ENCODE peak calls at places on chromosomes 3 and 15, in five cellular contexts. One of them, this sample, is unnamed.

GRCh38 chr3:115975353-115975752 is 352.0 kb downstream of the GAP43 start:
- DNase-seq in K562: no peak
- DNase-seq in HepG2: peak; percentile 8
- DNase-seq in GM12878: no peak
- DNase-seq in SK-N-SH: no peak
- DNase-seq in this sample: no peak

GRCh38 chr3:71461749-71462483 is 121.6 kb downstream of the FOXP1 start:
- DNase-seq in K562: no peak
- DNase-seq in HepG2: no peak
- DNase-seq in GM12878: no peak
- DNase-seq in SK-N-SH: no peak
- DNase-seq in this sample: no peak

GRCh38 chr3:149095487-149095886 is 9.2 kb upstream of the HLTF start:
- DNase-seq in K562: no peak
- DNase-seq in HepG2: no peak
- DNase-seq in GM12878: peak; percentile 41
- DNase-seq in SK-N-SH: no peak
- DNase-seq in this sample: peak; percentile 6

GRCh38 chr3:150132101-150132749 is 161.5 kb upstream of the PFN2 start:
- DNase-seq in K562: no peak
- DNase-seq in HepG2: no peak
- DNase-seq in GM12878: no peak
- DNase-seq in SK-N-SH: peak; percentile 6
- DNase-seq in this sample: no peak

GRCh38 chr15:82139823-82140268 is 94.0 kb upstream of the MEX3B start:
- DNase-seq in K562: peak; percentile 29
- DNase-seq in HepG2: peak; percentile 36
- DNase-seq in GM12878: no peak
- DNase-seq in SK-N-SH: peak; percentile 28
- DNase-seq in this sample: peak; percentile 9

GRCh38 chr3:16207031-16207430 is 32.6 kb downstream of the GALNT15 start:
- DNase-seq in K562: no peak
- DNase-seq in HepG2: no peak
- DNase-seq in GM12878: no peak
- DNase-seq in SK-N-SH: no peak
- DNase-seq in this sample: no peak

GRCh38 chr3:143224731-143225130 is 105.2 kb downstream of the CHST2 start:
- DNase-seq in K562: no peak
- DNase-seq in HepG2: no peak
- DNase-seq in GM12878: no peak
- DNase-seq in SK-N-SH: no peak
- DNase-seq in this sample: no peak

GRCh38 chr3:18847583-18848197 is 300.6 kb upstream of the KCNH8 start:
- DNase-seq in K562: peak; percentile 22
- DNase-seq in HepG2: peak; percentile 10
- DNase-seq in GM12878: no peak
- DNase-seq in SK-N-SH: peak; percentile 6
- DNase-seq in this sample: no peak

GRCh38 chr3:3633761-3634160 is 165.5 kb upstream of the LRRN1 start:
- DNase-seq in K562: no peak
- DNase-seq in HepG2: no peak
- DNase-seq in GM12878: no peak
- DNase-seq in SK-N-SH: no peak
- DNase-seq in this sample: no peak

GRCh38 chr3:184907941-184908649 is 96.1 kb downstream of the VPS8 start:
- DNase-seq in K562: no peak
- DNase-seq in HepG2: no peak
- DNase-seq in GM12878: no peak
- DNase-seq in SK-N-SH: no peak
- DNase-seq in this sample: no peak

GRCh38 chr15:41304149-41304548 is 28.2 kb downstream of the OIP5 start:
- DNase-seq in K562: no peak
- DNase-seq in HepG2: no peak
- DNase-seq in GM12878: no peak
- DNase-seq in SK-N-SH: no peak
- DNase-seq in this sample: no peak

GRCh38 chr15:41307679-41308078 is 24.7 kb downstream of the OIP5 start:
- DNase-seq in K562: no peak
- DNase-seq in HepG2: no peak
- DNase-seq in GM12878: no peak
- DNase-seq in SK-N-SH: no peak
- DNase-seq in this sample: no peak

GRCh38 chr15:41309226-41309905 is 23.0 kb downstream of the OIP5 start:
- DNase-seq in K562: no peak
- DNase-seq in HepG2: no peak
- DNase-seq in GM12878: no peak
- DNase-seq in SK-N-SH: no peak
- DNase-seq in this sample: no peak
- TF ChIP-seq GABPA in K562: no peak
- TF ChIP-seq GABPA in HepG2: no peak
- TF ChIP-seq GABPA in GM12878: no peak
- TF ChIP-seq GABPA in SK-N-SH: no peak
- TF ChIP-seq GABPA in this sample: no peak

GRCh38 chr3:56096941-56097340 is 371.3 kb downstream of the ERC2 start:
- DNase-seq in K562: no peak
- DNase-seq in HepG2: no peak
- DNase-seq in GM12878: no peak
- DNase-seq in SK-N-SH: no peak
- DNase-seq in this sample: no peak
- TF ChIP-seq REST in K562: no peak
- TF ChIP-seq REST in HepG2: no peak
- TF ChIP-seq REST in GM12878: no peak
- TF ChIP-seq REST in SK-N-SH: no peak
- TF ChIP-seq REST in this sample: no peak

GRCh38 chr3:59486468-59486964 is 436.7 kb upstream of the CFAP20DC start:
- DNase-seq in K562: no peak
- DNase-seq in HepG2: no peak
- DNase-seq in GM12878: no peak
- DNase-seq in SK-N-SH: no peak
- DNase-seq in this sample: no peak
- TF ChIP-seq GABPA in K562: no peak
- TF ChIP-seq GABPA in HepG2: no peak
- TF ChIP-seq GABPA in GM12878: no peak
- TF ChIP-seq GABPA in SK-N-SH: no peak
- TF ChIP-seq GABPA in this sample: no peak

DNA sequence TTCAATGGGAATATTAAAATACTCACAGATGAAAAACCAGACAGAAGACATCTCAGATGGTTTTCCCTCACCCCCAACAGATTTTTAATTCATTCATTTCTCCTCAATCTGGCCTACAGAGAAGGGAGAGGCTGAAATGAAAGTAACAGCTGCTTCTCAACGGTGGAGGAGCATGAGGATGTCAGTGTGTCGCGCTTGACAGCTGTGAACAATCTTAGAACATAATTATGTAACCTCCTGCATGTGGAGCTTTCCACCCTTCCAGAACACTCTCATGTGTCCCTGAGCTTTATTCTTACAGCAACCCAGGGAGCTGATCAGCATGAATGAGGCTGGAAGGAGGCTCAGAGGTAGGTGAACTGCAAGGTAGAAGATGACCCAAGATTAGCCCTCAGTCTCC is 52.7 kb downstream of the MB21D2 start:
- DNase-seq in K562: no peak
- DNase-seq in HepG2: no peak
- DNase-seq in GM12878: no peak
- DNase-seq in SK-N-SH: no peak
- DNase-seq in this sample: no peak
- TF ChIP-seq REST in K562: no peak
- TF ChIP-seq REST in HepG2: no peak
- TF ChIP-seq REST in GM12878: no peak
- TF ChIP-seq REST in SK-N-SH: no peak
- TF ChIP-seq REST in this sample: no peak

GRCh38 chr3:126110431-126111125 is 26.7 kb upstream of the SLC41A3 start:
- DNase-seq in K562: no peak
- DNase-seq in HepG2: no peak
- DNase-seq in GM12878: no peak
- DNase-seq in SK-N-SH: no peak
- DNase-seq in this sample: no peak
- TF ChIP-seq GABPA in K562: no peak
- TF ChIP-seq GABPA in HepG2: no peak
- TF ChIP-seq GABPA in GM12878: no peak
- TF ChIP-seq GABPA in SK-N-SH: no peak
- TF ChIP-seq GABPA in this sample: no peak

GRCh38 chr3:170809021-170809974 is 60.7 kb downstream of the RPL22L1 start:
- DNase-seq in K562: peak; percentile 58
- DNase-seq in HepG2: peak; percentile 30
- DNase-seq in GM12878: no peak
- DNase-seq in SK-N-SH: peak; percentile 33
- DNase-seq in this sample: peak; percentile 10
- TF ChIP-seq REST in K562: no peak
- TF ChIP-seq REST in HepG2: no peak
- TF ChIP-seq REST in GM12878: no peak
- TF ChIP-seq REST in SK-N-SH: no peak
- TF ChIP-seq REST in this sample: no peak

GRCh38 chr15:83898295-83898694 is 244.4 kb downstream of the ADAMTSL3 start:
- DNase-seq in K562: no peak
- DNase-seq in HepG2: no peak
- DNase-seq in GM12878: no peak
- DNase-seq in SK-N-SH: no peak
- DNase-seq in this sample: no peak

GRCh38 chr15:83904107-83904720 is 250.3 kb downstream of the ADAMTSL3 start:
- DNase-seq in K562: no peak
- DNase-seq in HepG2: no peak
- DNase-seq in GM12878: no peak
- DNase-seq in SK-N-SH: no peak
- DNase-seq in this sample: no peak

GRCh38 chr15:83897037-83897436 is 243.1 kb downstream of the ADAMTSL3 start:
- DNase-seq in K562: no peak
- DNase-seq in HepG2: no peak
- DNase-seq in GM12878: no peak
- DNase-seq in SK-N-SH: no peak
- DNase-seq in this sample: no peak

DNA sequence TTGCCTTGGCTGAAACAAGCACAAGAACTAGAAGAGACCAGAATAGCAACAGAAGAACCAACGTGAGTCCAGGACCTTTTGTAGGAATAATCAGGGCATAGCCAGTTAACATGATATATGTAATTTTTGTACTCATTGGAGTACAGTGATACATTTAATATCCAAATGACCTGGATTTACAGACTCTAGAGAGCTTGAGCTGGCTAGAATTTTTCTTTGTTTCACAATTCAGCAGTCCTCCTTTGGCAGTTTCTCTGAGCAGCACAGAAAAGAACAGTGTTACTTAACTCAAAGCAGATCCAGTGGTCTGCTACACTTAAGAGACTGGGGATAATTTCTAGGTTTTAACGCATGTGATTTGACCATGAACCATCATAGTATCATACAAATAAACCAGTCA is 245.7 kb downstream of the ADAMTSL3 start:
- DNase-seq in K562: no peak
- DNase-seq in HepG2: no peak
- DNase-seq in GM12878: no peak
- DNase-seq in SK-N-SH: no peak
- DNase-seq in this sample: no peak
- TF ChIP-seq GABPA in K562: no peak
- TF ChIP-seq GABPA in HepG2: no peak
- TF ChIP-seq GABPA in GM12878: no peak
- TF ChIP-seq GABPA in SK-N-SH: no peak
- TF ChIP-seq GABPA in this sample: no peak

DNA sequence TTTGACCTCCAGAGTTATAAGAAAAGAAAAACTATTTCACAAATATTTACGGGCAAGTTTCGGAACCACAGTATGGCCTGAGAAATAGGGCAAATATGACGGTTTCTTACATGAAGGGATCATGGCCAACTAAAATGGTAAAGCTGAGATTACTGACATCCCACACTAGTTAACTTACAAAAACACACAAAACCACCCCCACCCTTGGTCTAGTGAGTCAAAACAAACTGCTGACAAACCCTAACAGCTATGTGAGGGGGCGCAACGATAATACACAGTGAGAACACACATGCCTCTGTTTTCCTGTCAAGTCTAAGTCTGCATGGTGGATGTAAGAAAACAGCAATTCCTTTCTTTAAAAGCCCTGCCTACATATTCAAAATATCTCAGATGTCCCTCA is 32.3 kb downstream of the CBLB start:
- DNase-seq in K562: no peak
- DNase-seq in HepG2: peak; percentile 20
- DNase-seq in GM12878: peak; percentile 68
- DNase-seq in SK-N-SH: no peak
- DNase-seq in this sample: no peak
- TF ChIP-seq REST in K562: no peak
- TF ChIP-seq REST in HepG2: no peak
- TF ChIP-seq REST in GM12878: no peak
- TF ChIP-seq REST in SK-N-SH: no peak
- TF ChIP-seq REST in this sample: no peak

GRCh38 chr15:89863918-89864317 is 29.9 kb downstream of the AP3S2 start:
- DNase-seq in K562: no peak
- DNase-seq in HepG2: no peak
- DNase-seq in GM12878: no peak
- DNase-seq in SK-N-SH: no peak
- DNase-seq in this sample: no peak
- TF ChIP-seq GABPA in K562: no peak
- TF ChIP-seq GABPA in HepG2: no peak
- TF ChIP-seq GABPA in GM12878: no peak
- TF ChIP-seq GABPA in SK-N-SH: no peak
- TF ChIP-seq GABPA in this sample: no peak

DNA sequence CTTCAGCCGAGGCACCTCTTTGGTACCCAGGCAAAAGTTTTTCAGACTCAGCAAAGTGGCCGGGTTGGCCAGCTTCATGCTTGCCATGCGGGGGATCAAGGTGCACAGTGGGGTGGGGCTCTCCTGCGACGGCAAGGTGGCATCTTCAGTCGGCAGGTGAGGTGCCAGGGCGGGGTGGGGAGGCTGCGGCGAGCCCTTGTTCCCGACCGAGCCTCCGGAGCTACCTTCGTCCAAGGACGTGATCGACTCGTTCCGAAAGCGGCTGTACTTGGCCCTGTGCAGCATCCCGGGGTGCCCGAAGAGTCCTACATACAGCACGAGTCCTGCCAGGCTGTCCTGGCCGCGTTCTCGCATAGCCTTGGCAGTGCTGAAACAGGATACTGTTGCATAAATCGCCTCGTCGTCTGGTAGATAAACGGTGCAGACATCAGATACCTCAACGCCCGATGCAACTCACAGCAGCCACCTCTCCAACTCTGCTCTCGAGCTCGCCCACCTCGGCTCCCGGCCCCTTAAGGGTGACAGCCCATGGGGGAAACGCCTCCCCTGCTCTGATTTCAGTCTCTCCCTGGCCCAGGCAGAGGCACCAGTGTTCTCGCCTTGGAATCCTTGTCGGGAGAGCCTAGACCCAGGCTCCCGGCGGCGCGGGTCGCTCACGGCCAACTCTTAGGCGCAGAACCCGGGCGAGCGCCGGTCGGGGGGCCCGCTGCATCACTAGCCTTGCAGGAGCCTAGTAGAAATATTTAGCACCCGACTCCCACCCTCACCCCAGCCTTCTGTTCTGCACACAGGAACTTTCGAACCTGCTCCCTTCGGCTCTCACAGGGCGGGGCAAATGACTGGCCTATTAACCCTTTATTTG is 826 bp downstream of the SHC4 start:
- DNase-seq in K562: no peak
- DNase-seq in HepG2: no peak
- DNase-seq in GM12878: no peak
- DNase-seq in SK-N-SH: peak; percentile 71
- DNase-seq in this sample: no peak
- TF ChIP-seq REST in K562: no peak
- TF ChIP-seq REST in HepG2: no peak
- TF ChIP-seq REST in GM12878: no peak
- TF ChIP-seq REST in SK-N-SH: no peak
- TF ChIP-seq REST in this sample: no peak

This sample was measured in HL-60.